ENCODE peak calls at places on chromosome 20, in five cellular contexts. One of them, this sample, is unnamed.

GRCh38 chr20:35387334-35387733 is 24.4 kb downstream of the UQCC1 start:
- DNase-seq in endothelial cell: no peak
- DNase-seq in retina: no peak
- DNase-seq in psoas muscle: no peak
- DNase-seq in naive thymus-derived CD8-positive, alpha-beta T cell: no peak
- DNase-seq in this sample: no peak

GRCh38 chr20:1856419-1856818 is 38.8 kb upstream of the SIRPA start:
- DNase-seq in naive thymus-derived CD8-positive, alpha-beta T cell: no peak
- DNase-seq in retina: no peak
- DNase-seq in endothelial cell: no peak
- DNase-seq in psoas muscle: no peak
- DNase-seq in this sample: no peak

GRCh38 chr20:24477831-24478547 is 8.6 kb downstream of the SYNDIG1 start:
- DNase-seq in psoas muscle: no peak
- DNase-seq in naive thymus-derived CD8-positive, alpha-beta T cell: no peak
- DNase-seq in retina: no peak
- DNase-seq in endothelial cell: no peak
- DNase-seq in this sample: no peak

GRCh38 chr20:51258582-51259175 is 235.8 kb upstream of the KCNG1 start:
- DNase-seq in naive thymus-derived CD8-positive, alpha-beta T cell: no peak
- DNase-seq in endothelial cell: no peak
- DNase-seq in retina: no peak
- DNase-seq in psoas muscle: no peak
- DNase-seq in this sample: no peak

GRCh38 chr20:48584391-48585249 is 243.2 kb downstream of the PREX1 start:
- DNase-seq in endothelial cell: no peak
- DNase-seq in naive thymus-derived CD8-positive, alpha-beta T cell: no peak
- DNase-seq in psoas muscle: no peak
- DNase-seq in retina: peak; percentile 60
- DNase-seq in this sample: no peak

GRCh38 chr20:17733781-17734304 is 34.1 kb downstream of the BANF2 start:
- DNase-seq in naive thymus-derived CD8-positive, alpha-beta T cell: no peak
- DNase-seq in endothelial cell: no peak
- DNase-seq in psoas muscle: no peak
- DNase-seq in retina: no peak
- DNase-seq in this sample: no peak

GRCh38 chr20:25013478-25014380 is 21.2 kb upstream of the APMAP start:
- DNase-seq in endothelial cell: no peak
- DNase-seq in naive thymus-derived CD8-positive, alpha-beta T cell: no peak
- DNase-seq in retina: no peak
- DNase-seq in psoas muscle: no peak
- DNase-seq in this sample: no peak

GRCh38 chr20:10171864-10172751 is 46.5 kb upstream of the SNAP25 start:
- DNase-seq in naive thymus-derived CD8-positive, alpha-beta T cell: no peak
- DNase-seq in endothelial cell: peak; percentile 39
- DNase-seq in psoas muscle: peak; percentile 44
- DNase-seq in retina: peak; percentile 81
- DNase-seq in this sample: peak; percentile 1

GRCh38 chr20:17704589-17705317 is 5.0 kb downstream of the BANF2 start:
- DNase-seq in psoas muscle: no peak
- DNase-seq in retina: no peak
- DNase-seq in endothelial cell: no peak
- DNase-seq in naive thymus-derived CD8-positive, alpha-beta T cell: no peak
- DNase-seq in this sample: no peak

GRCh38 chr20:16018881-16019280 is 554.4 kb downstream of the KIF16B start:
- DNase-seq in endothelial cell: no peak
- DNase-seq in retina: no peak
- DNase-seq in psoas muscle: no peak
- DNase-seq in naive thymus-derived CD8-positive, alpha-beta T cell: no peak
- DNase-seq in this sample: no peak

GRCh38 chr20:19981091-19981490 is 36.1 kb upstream of the NAA20 start:
- DNase-seq in endothelial cell: no peak
- DNase-seq in naive thymus-derived CD8-positive, alpha-beta T cell: no peak
- DNase-seq in psoas muscle: no peak
- DNase-seq in retina: peak; percentile 35
- DNase-seq in this sample: no peak

GRCh38 chr20:46119028-46119546 is 973 bp downstream of the CD40 start:
- DNase-seq in naive thymus-derived CD8-positive, alpha-beta T cell: no peak
- DNase-seq in psoas muscle: no peak
- DNase-seq in retina: no peak
- DNase-seq in endothelial cell: no peak
- DNase-seq in this sample: peak; percentile 68

GRCh38 chr20:61807426-61808160 is 258.1 kb downstream of the TAF4 start:
- DNase-seq in naive thymus-derived CD8-positive, alpha-beta T cell: no peak
- DNase-seq in psoas muscle: no peak
- DNase-seq in endothelial cell: no peak
- DNase-seq in retina: no peak
- DNase-seq in this sample: no peak

GRCh38 chr20:574297-574942 is 30.8 kb upstream of the CSNK2A1 start:
- DNase-seq in endothelial cell: peak; percentile 62
- DNase-seq in retina: peak; percentile 31
- DNase-seq in psoas muscle: no peak
- DNase-seq in naive thymus-derived CD8-positive, alpha-beta T cell: no peak
- DNase-seq in this sample: no peak

GRCh38 chr20:19137641-19138040 is 74.8 kb upstream of the SLC24A3 start:
- DNase-seq in naive thymus-derived CD8-positive, alpha-beta T cell: no peak
- DNase-seq in psoas muscle: no peak
- DNase-seq in retina: no peak
- DNase-seq in endothelial cell: no peak
- DNase-seq in this sample: no peak

GRCh38 chr20:51470907-51471411 is 71.6 kb downstream of the NFATC2 start:
- DNase-seq in endothelial cell: no peak
- DNase-seq in naive thymus-derived CD8-positive, alpha-beta T cell: no peak
- DNase-seq in psoas muscle: no peak
- DNase-seq in retina: no peak
- DNase-seq in this sample: no peak

GRCh38 chr20:4227085-4227821 is 211.9 kb upstream of the RNF24 start:
- DNase-seq in endothelial cell: no peak
- DNase-seq in naive thymus-derived CD8-positive, alpha-beta T cell: no peak
- DNase-seq in retina: no peak
- DNase-seq in psoas muscle: no peak
- DNase-seq in this sample: no peak

GRCh38 chr20:57374931-57375651 is 16.1 kb upstream of the RBM38 start:
- DNase-seq in endothelial cell: no peak
- DNase-seq in psoas muscle: no peak
- DNase-seq in retina: no peak
- DNase-seq in naive thymus-derived CD8-positive, alpha-beta T cell: no peak
- DNase-seq in this sample: no peak

GRCh38 chr20:17541596-17541995 is 10.4 kb upstream of the BFSP1 start:
- DNase-seq in endothelial cell: no peak
- DNase-seq in psoas muscle: no peak
- DNase-seq in naive thymus-derived CD8-positive, alpha-beta T cell: no peak
- DNase-seq in retina: no peak
- DNase-seq in this sample: no peak

GRCh38 chr20:59645761-59646171 is 41.4 kb downstream of the PHACTR3 start:
- DNase-seq in retina: peak; percentile 24
- DNase-seq in psoas muscle: no peak
- DNase-seq in naive thymus-derived CD8-positive, alpha-beta T cell: no peak
- DNase-seq in endothelial cell: no peak
- DNase-seq in this sample: no peak

GRCh38 chr20:54474866-54475265 is 527 bp upstream of the DOK5 start:
- DNase-seq in psoas muscle: no peak
- DNase-seq in endothelial cell: no peak
- DNase-seq in naive thymus-derived CD8-positive, alpha-beta T cell: no peak
- DNase-seq in retina: peak; percentile 54
- DNase-seq in this sample: no peak

GRCh38 chr20:33673411-33674293 is 576 bp downstream of the NECAB3 start:
- DNase-seq in retina: peak; percentile 46
- DNase-seq in endothelial cell: no peak
- DNase-seq in naive thymus-derived CD8-positive, alpha-beta T cell: no peak
- DNase-seq in psoas muscle: no peak
- DNase-seq in this sample: no peak

GRCh38 chr20:47150403-47151152 is 205.9 kb downstream of the ZMYND8 start:
- DNase-seq in psoas muscle: peak; percentile 53
- DNase-seq in naive thymus-derived CD8-positive, alpha-beta T cell: peak; percentile 1
- DNase-seq in retina: peak; percentile 88
- DNase-seq in endothelial cell: peak; percentile 80
- DNase-seq in this sample: no peak

GRCh38 chr20:63384336-63384735 is 23.2 kb upstream of the CHRNA4 start:
- DNase-seq in retina: no peak
- DNase-seq in psoas muscle: no peak
- DNase-seq in endothelial cell: no peak
- DNase-seq in naive thymus-derived CD8-positive, alpha-beta T cell: no peak
- DNase-seq in this sample: no peak

GRCh38 chr20:22513574-22513973 is 70.8 kb downstream of the FOXA2 start:
- DNase-seq in psoas muscle: no peak
- DNase-seq in naive thymus-derived CD8-positive, alpha-beta T cell: no peak
- DNase-seq in endothelial cell: no peak
- DNase-seq in retina: no peak
- DNase-seq in this sample: no peak

GRCh38 chr20:62724692-62725595 is 16.3 kb downstream of the NTSR1 start:
- DNase-seq in retina: no peak
- DNase-seq in endothelial cell: no peak
- DNase-seq in naive thymus-derived CD8-positive, alpha-beta T cell: no peak
- DNase-seq in psoas muscle: no peak
- DNase-seq in this sample: no peak

GRCh38 chr20:40682104-40683045 is 6.7 kb downstream of the MAFB start:
- DNase-seq in endothelial cell: no peak
- DNase-seq in retina: peak; percentile 36
- DNase-seq in psoas muscle: no peak
- DNase-seq in naive thymus-derived CD8-positive, alpha-beta T cell: no peak
- DNase-seq in this sample: no peak

GRCh38 chr20:63117661-63118302 is 98.1 kb downstream of the YTHDF1 start:
- DNase-seq in naive thymus-derived CD8-positive, alpha-beta T cell: no peak
- DNase-seq in retina: no peak
- DNase-seq in endothelial cell: no peak
- DNase-seq in psoas muscle: no peak
- DNase-seq in this sample: no peak

GRCh38 chr20:39800111-39800510 is 838.0 kb downstream of the DHX35 start:
- DNase-seq in naive thymus-derived CD8-positive, alpha-beta T cell: no peak
- DNase-seq in retina: no peak
- DNase-seq in endothelial cell: no peak
- DNase-seq in psoas muscle: no peak
- DNase-seq in this sample: no peak

GRCh38 chr20:22460231-22460630 is 124.1 kb downstream of the FOXA2 start:
- DNase-seq in naive thymus-derived CD8-positive, alpha-beta T cell: no peak
- DNase-seq in endothelial cell: no peak
- DNase-seq in psoas muscle: no peak
- DNase-seq in retina: no peak
- DNase-seq in this sample: no peak

GRCh38 chr20:58577139-58577806 is 62.1 kb upstream of the APCDD1L start:
- DNase-seq in psoas muscle: no peak
- DNase-seq in endothelial cell: no peak
- DNase-seq in retina: no peak
- DNase-seq in naive thymus-derived CD8-positive, alpha-beta T cell: no peak
- DNase-seq in this sample: no peak

GRCh38 chr20:53750827-53751393 is 157.3 kb upstream of the ZNF217 start:
- DNase-seq in psoas muscle: no peak
- DNase-seq in retina: no peak
- DNase-seq in naive thymus-derived CD8-positive, alpha-beta T cell: no peak
- DNase-seq in endothelial cell: no peak
- DNase-seq in this sample: no peak

GRCh38 chr20:63060057-63060991 is 53.6 kb upstream of the BHLHE23 start:
- DNase-seq in endothelial cell: no peak
- DNase-seq in psoas muscle: no peak
- DNase-seq in retina: peak; percentile 61
- DNase-seq in naive thymus-derived CD8-positive, alpha-beta T cell: no peak
- DNase-seq in this sample: no peak

GRCh38 chr20:50980851-50981713 is 22.5 kb downstream of the MOCS3 start:
- DNase-seq in retina: peak; percentile 67
- DNase-seq in naive thymus-derived CD8-positive, alpha-beta T cell: peak; percentile 60
- DNase-seq in psoas muscle: peak; percentile 38
- DNase-seq in endothelial cell: peak; percentile 73
- DNase-seq in this sample: no peak

GRCh38 chr20:6831461-6831860 is 64.0 kb downstream of the BMP2 start:
- DNase-seq in retina: no peak
- DNase-seq in endothelial cell: no peak
- DNase-seq in naive thymus-derived CD8-positive, alpha-beta T cell: no peak
- DNase-seq in psoas muscle: no peak
- DNase-seq in this sample: no peak

GRCh38 chr20:62977613-62978558 is 25.4 kb downstream of the SLC17A9 start:
- DNase-seq in endothelial cell: no peak
- DNase-seq in naive thymus-derived CD8-positive, alpha-beta T cell: peak; percentile 77
- DNase-seq in retina: peak; percentile 32
- DNase-seq in psoas muscle: no peak
- DNase-seq in this sample: peak; percentile 86

GRCh38 chr20:56422131-56422823 is 10.2 kb downstream of the CASS4 start:
- DNase-seq in retina: no peak
- DNase-seq in psoas muscle: no peak
- DNase-seq in endothelial cell: no peak
- DNase-seq in naive thymus-derived CD8-positive, alpha-beta T cell: no peak
- DNase-seq in this sample: no peak

GRCh38 chr20:63536997-63537524 is at the start of gene PTK6:
- DNase-seq in naive thymus-derived CD8-positive, alpha-beta T cell: peak; percentile 15
- DNase-seq in psoas muscle: peak; percentile 50
- DNase-seq in endothelial cell: no peak
- DNase-seq in retina: peak; percentile 16
- DNase-seq in this sample: no peak

GRCh38 chr20:3778976-3779375 is 2.3 kb downstream of the SPEF1 start:
- DNase-seq in psoas muscle: no peak
- DNase-seq in retina: no peak
- DNase-seq in naive thymus-derived CD8-positive, alpha-beta T cell: no peak
- DNase-seq in endothelial cell: no peak
- DNase-seq in this sample: no peak

This sample was measured in GM06990.